ENCODE peak calls at places on chromosomes 13 and 19, in eight cellular contexts. F, Y, M, E, C, T, L and K are unnamed samples.

GRCh38 chr19:2227415-2228156 is 8.5 kb downstream of the PLEKHJ1 start:
- DNase-seq in F (no peak), Y (no peak), M (peak; percentile 92), E (no peak), C (no peak), T (no peak), L (no peak), K (no peak)

GRCh38 chr13:97328222-97328790 is 105.7 kb upstream of the RAP2A start:
- DNase-seq in F (no peak), Y (no peak), M (no peak), E (peak; percentile 81), C (no peak), T (peak; percentile 56), L (no peak), K (no peak)

GRCh38 chr19:46791944-46792343 is 3.5 kb upstream of the SLC1A5 start:
- DNase-seq in F (no peak), Y (no peak), M (no peak), E (no peak), C (peak; percentile 30), T (no peak), L (peak; percentile 21), K (no peak)

GRCh38 chr19:5793188-5793587 is 2.2 kb upstream of the DUS3L start:
- DNase-seq in F (no peak), Y (no peak), M (no peak), E (no peak), C (no peak), T (no peak), L (no peak), K (no peak)

GRCh38 chr13:32840840-32841713 is 175.1 kb upstream of the KL start:
- DNase-seq in F (peak; percentile 44), Y (no peak), M (no peak), E (no peak), C (no peak), T (no peak), L (no peak), K (no peak)

GRCh38 chr13:76697277-76697676 is 188.9 kb downstream of the KCTD12 start:
- DNase-seq in F (no peak), Y (no peak), M (no peak), E (no peak), C (no peak), T (no peak), L (no peak), K (no peak)

GRCh38 chr13:45316210-45316799 is 24.7 kb downstream of the TPT1 start:
- DNase-seq in F (no peak), Y (no peak), M (peak; percentile 43), E (no peak), C (no peak), T (no peak), L (no peak), K (no peak)

GRCh38 chr13:98785968-98786367 is 33.5 kb upstream of the SLC15A1 start:
- DNase-seq in F (no peak), Y (no peak), M (no peak), E (no peak), C (no peak), T (no peak), L (no peak), K (no peak)

GRCh38 chr13:33383724-33384577 is 98.4 kb upstream of the STARD13 start:
- DNase-seq in F (no peak), Y (no peak), M (no peak), E (no peak), C (no peak), T (no peak), L (no peak), K (no peak)

GRCh38 chr13:30763786-30764440 is 28.6 kb downstream of the ALOX5AP start:
- DNase-seq in F (no peak), Y (no peak), M (no peak), E (peak; percentile 54), C (no peak), T (peak; percentile 34), L (no peak), K (no peak)

GRCh38 chr19:5470264-5470671 is 15.1 kb downstream of the ZNRF4 start:
- DNase-seq in F (no peak), Y (no peak), M (no peak), E (no peak), C (no peak), T (no peak), L (no peak), K (no peak)

GRCh38 chr19:47176627-47177090 is 46.0 kb downstream of the SAE1 start:
- DNase-seq in F (no peak), Y (no peak), M (no peak), E (peak; percentile 94), C (peak; percentile 45), T (peak; percentile 89), L (peak; percentile 53), K (no peak)

GRCh38 chr13:109737606-109738005 is 48.8 kb downstream of the IRS2 start:
- DNase-seq in F (no peak), Y (no peak), M (no peak), E (no peak), C (peak; percentile 14), T (peak; percentile 72), L (peak; percentile 41), K (no peak)

GRCh38 chr19:4206818-4207484 is 22.4 kb upstream of the EBI3 start:
- DNase-seq in F (peak; percentile 7), Y (no peak), M (no peak), E (peak; percentile 67), C (no peak), T (peak; percentile 28), L (no peak), K (no peak)

GRCh38 chr13:23754506-23754905 is 134.7 kb downstream of the MIPEP start:
- DNase-seq in F (no peak), Y (no peak), M (no peak), E (no peak), C (peak; percentile 29), T (no peak), L (no peak), K (no peak)

GRCh38 chr19:51799311-51799997 is 4.5 kb downstream of the FPR3 start:
- DNase-seq in F (peak; percentile 66), Y (no peak), M (no peak), E (peak; percentile 80), C (no peak), T (peak; percentile 97), L (no peak), K (peak; percentile 41)

GRCh38 chr19:32914879-32915278 is 45.3 kb upstream of the SLC7A9 start:
- DNase-seq in F (peak; percentile 43), Y (no peak), M (no peak), E (no peak), C (no peak), T (peak; percentile 8), L (no peak), K (no peak)

GRCh38 chr13:50893211-50893852 is 16.3 kb upstream of the RNASEH2B start:
- DNase-seq in F (peak; percentile 48), Y (no peak), M (no peak), E (no peak), C (peak; percentile 29), T (peak; percentile 38), L (no peak), K (no peak)

GRCh38 chr13:111475488-111475887 is 155.0 kb downstream of the TEX29 start:
- DNase-seq in F (no peak), Y (no peak), M (no peak), E (no peak), C (no peak), T (no peak), L (no peak), K (no peak)

GRCh38 chr19:55646889-55647731 is 902 bp upstream of the CCDC106 start:
- DNase-seq in F (no peak), Y (no peak), M (no peak), E (no peak), C (no peak), T (no peak), L (no peak), K (no peak)

GRCh38 chr19:7533281-7533819 is 2.2 kb upstream of the PNPLA6 start:
- DNase-seq in F (no peak), Y (no peak), M (no peak), E (peak; percentile 63), C (no peak), T (peak; percentile 71), L (no peak), K (no peak)

GRCh38 chr13:68176486-68176885 is 946.4 kb upstream of the PCDH9 start:
- DNase-seq in F (no peak), Y (no peak), M (no peak), E (peak; percentile 67), C (no peak), T (peak; percentile 56), L (no peak), K (no peak)

GRCh38 chr13:102878491-102878890 is 32.7 kb downstream of the ERCC5 start:
- DNase-seq in F (no peak), Y (no peak), M (no peak), E (no peak), C (no peak), T (peak; percentile 56), L (no peak), K (no peak)

GRCh38 chr13:77267362-77267761 is 59.5 kb downstream of the MYCBP2 start:
- DNase-seq in F (no peak), Y (no peak), M (no peak), E (peak; percentile 49), C (no peak), T (peak; percentile 64), L (no peak), K (no peak)

GRCh38 chr19:40229926-40230417 is 3.5 kb upstream of the CCNP start:
- DNase-seq in F (no peak), Y (no peak), M (no peak), E (no peak), C (no peak), T (no peak), L (no peak), K (no peak)